ENCODE peak calls at places on chromosomes 4 and X, in five cellular contexts. P is stimulated activated CD4-positive, alpha-beta T cell treated with anti-CD3 and anti-CD28 coated beads, Interleukin-4, amount 100 ng/mL, for 24 hours; N is NCI-H1092; O is stimulated activated CD8-positive, alpha-beta memory T cell treated with anti-CD3 and anti-CD28 coated beads, Interleukin-15, amount 100 ng/mL, for 4 hours; H is C1 segment of cervical spinal cord. W is an unnamed sample.

GRCh38 chr4:184371390-184371787 is 103.0 kb downstream of the IRF2 start:
- DNase-seq in P (no peak), N (no peak), O (no peak), H (no peak), W (no peak)

GRCh38 chr4:123349401-123350190 is 47.0 kb upstream of the SPRY1 start:
- DNase-seq in P (no peak), N (no peak), O (no peak), H (no peak), W (no peak)

GRCh38 chr4:40056722-40057539 is at the start of gene N4BP2:
- DNase-seq in P (peak; percentile 75), N (peak; percentile 78), O (peak; percentile 56), H (peak; percentile 56), W (peak; percentile 94)

GRCh38 chr4:42768125-42768748 is 111.3 kb upstream of the ATP8A1 start:
- DNase-seq in P (no peak), N (no peak), O (no peak), H (no peak), W (no peak)

GRCh38 chr4:997375-998071 is 4.3 kb upstream of the SLC26A1 start:
- DNase-seq in P (no peak), N (no peak), O (no peak), H (no peak), W (no peak)

GRCh38 chr4:98938386-98938785 is 9.5 kb upstream of the EIF4E start:
- DNase-seq in P (no peak), N (no peak), O (no peak), H (no peak), W (no peak)

GRCh38 chrX:154135458-154136229 is 8.4 kb upstream of the OPN1LW start:
- DNase-seq in P (peak; percentile 26), N (no peak), O (no peak), H (no peak), W (no peak)

GRCh38 chr4:153119626-153120025 is 84.6 kb upstream of the TRIM2 start:
- DNase-seq in P (no peak), N (no peak), O (no peak), H (no peak), W (peak; percentile 1)

GRCh38 chr4:143071351-143071750 is 113.4 kb upstream of the USP38 start:
- DNase-seq in P (no peak), N (no peak), O (no peak), H (no peak), W (no peak)

GRCh38 chr4:183783933-183784622 is 121.0 kb upstream of the STOX2 start:
- DNase-seq in P (no peak), N (no peak), O (no peak), H (no peak), W (no peak)

GRCh38 chr4:1623821-1624518 is 60.1 kb downstream of the FAM53A start:
- DNase-seq in P (no peak), N (no peak), O (no peak), H (no peak), W (no peak)

W was measured in posterior vena cava.